ENCODE peak calls at places on chromosomes 13 and 19, in ten cellular contexts. L is uterus, A is right lobe of liver, M is GM23248, F is tibial artery, U is left ventricle myocardium inferior, I is IMR-90, Y is aorta, K is H9, X is pancreas. G is an unnamed sample.

GRCh38 chr13:47794963-47795362 is 206.1 kb downstream of the SUCLA2 start:
- DNase-seq in F (no peak), X (no peak), Y (no peak), K (no peak), I (peak; percentile 2), L (no peak), U (no peak), A (no peak), M (peak; percentile 51), G (no peak)

GRCh38 chr19:56476671-56477428 is at the start of gene ZNF667:
- DNase-seq in X (no peak), Y (peak; percentile 47), K (no peak), I (peak; percentile 59), A (no peak), F (no peak), M (peak; percentile 95), U (peak; percentile 18), L (no peak), G (no peak)

GRCh38 chr13:112970552-112971287 is 1.7 kb downstream of the MCF2L start:
- DNase-seq in I (no peak), M (no peak), U (no peak), X (peak; percentile 29), K (no peak), Y (no peak), L (no peak), A (no peak), F (no peak), G (no peak)

GRCh38 chr19:40921005-40921897 is 39.2 kb upstream of the CYP2A7 start:
- DNase-seq in Y (no peak), K (no peak), I (no peak), U (no peak), F (no peak), L (no peak), M (peak; percentile 4), A (peak; percentile 79), X (no peak), G (peak; percentile 88)

GRCh38 chr13:91323349-91323748 is 24.1 kb upstream of the MIR17HG start:
- DNase-seq in X (no peak), M (no peak), F (no peak), K (no peak), L (no peak), I (no peak), Y (no peak), U (no peak), A (no peak), G (no peak)

GRCh38 chr19:35295792-35296462 is 4.0 kb downstream of the MAG start:
- DNase-seq in X (no peak), A (no peak), U (no peak), L (no peak), F (no peak), M (no peak), I (no peak), K (peak; percentile 62), Y (no peak), G (no peak)

GRCh38 chr13:48782429-48782840 is 128.7 kb downstream of the CYSLTR2 start:
- DNase-seq in L (no peak), Y (no peak), A (peak; percentile 47), F (no peak), U (no peak), M (no peak), K (no peak), X (no peak), I (no peak), G (no peak)

GRCh38 chr13:110680852-110681251 is 25.1 kb downstream of the CARS2 start:
- DNase-seq in F (no peak), M (peak; percentile 51), L (no peak), K (peak; percentile 62), Y (no peak), A (no peak), X (no peak), U (no peak), I (no peak), G (no peak)

GRCh38 chr19:5948697-5949564 is 29.0 kb downstream of the RANBP3 start:
- DNase-seq in L (no peak), Y (no peak), I (no peak), X (no peak), U (no peak), K (no peak), A (no peak), F (no peak), M (no peak), G (no peak)

GRCh38 chr13:45055198-45055901 is 65.0 kb upstream of the GTF2F2 start:
- DNase-seq in X (no peak), F (no peak), U (no peak), Y (no peak), L (peak; percentile 42), K (no peak), M (peak; percentile 97), A (no peak), I (peak; percentile 93), G (no peak)

GRCh38 chr19:50450369-50451222 is 17.9 kb downstream of the MYBPC2 start:
- DNase-seq in M (no peak), F (no peak), A (no peak), K (no peak), I (no peak), U (no peak), X (no peak), Y (no peak), L (no peak), G (no peak)

GRCh38 chr19:15897026-15897737 is 692 bp downstream of the CYP4F2 start:
- DNase-seq in Y (no peak), L (no peak), K (no peak), I (no peak), M (no peak), F (no peak), X (no peak), U (no peak), A (peak; percentile 45), G (no peak)

DNA sequence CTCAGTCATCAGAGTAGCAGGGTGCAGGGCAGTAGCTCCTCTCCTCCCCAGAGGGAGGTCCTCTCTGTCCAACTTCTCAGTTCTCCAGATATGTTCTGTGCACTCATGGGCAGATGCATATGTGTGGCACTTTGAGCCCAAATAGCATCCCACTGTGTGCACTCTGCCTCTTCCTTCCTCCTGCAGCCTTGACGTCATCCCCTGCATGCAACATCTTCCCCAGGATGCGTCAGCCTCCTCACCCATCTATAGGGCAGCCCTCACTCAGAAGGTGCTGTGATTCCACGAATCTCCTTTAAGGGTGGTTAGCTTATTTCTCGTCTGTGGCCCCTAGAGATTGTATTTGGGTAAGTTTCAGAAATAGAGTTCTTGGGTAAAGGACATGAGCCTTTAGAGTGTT is 22.1 kb upstream of the CRTC1 start:
- DNase-seq in X (no peak), L (no peak), K (no peak), I (no peak), F (no peak), M (no peak), A (no peak), U (no peak), Y (no peak), G (no peak)
- H3K4me1 ChIP-seq in X (no peaks in the 10 kb centered on the region), L (no peaks in the 10 kb centered on the region), K (no peaks in the 10 kb centered on the region), I (peaks cover 41% of the 10 kb centered on the region), F (peaks cover 98% of the 10 kb centered on the region), M (no peaks in the 10 kb centered on the region), A (no peaks in the 10 kb centered on the region), U (peaks cover 63% of the 10 kb centered on the region), Y (no peaks in the 10 kb centered on the region), G (peaks cover 6% of the 10 kb centered on the region)

GRCh38 chr13:54194233-54195024 is 1165.8 kb downstream of the OLFM4 start:
- DNase-seq in M (no peak), X (no peak), I (no peak), A (no peak), L (no peak), Y (no peak), K (no peak), F (no peak), U (no peak), G (no peak)
- H3K27ac ChIP-seq in M (no peak overlapping the region), X (no peak overlapping the region), I (no peak overlapping the region), A (no peak overlapping the region), L (no peak overlapping the region), Y (no peak overlapping the region), K (no peak overlapping the region), F (no peak overlapping the region), U (no peak overlapping the region), G (no peak overlapping the region)

GRCh38 chr19:55432355-55432959 is 10.6 kb downstream of the SHISA7 start:
- DNase-seq in I (no peak), A (no peak), X (no peak), K (no peak), U (no peak), M (peak; percentile 42), Y (no peak), L (no peak), F (no peak), G (no peak)
- H3K4me1 ChIP-seq in I (no peaks in the 10 kb centered on the region), A (no peaks in the 10 kb centered on the region), X (no peaks in the 10 kb centered on the region), K (no peaks in the 10 kb centered on the region), U (no peaks in the 10 kb centered on the region), M (no peaks in the 10 kb centered on the region), Y (no peaks in the 10 kb centered on the region), L (no peaks in the 10 kb centered on the region), F (peaks cover 5% of the 10 kb centered on the region), G (no peaks in the 10 kb centered on the region)

GRCh38 chr19:39351537-39352037 is 9.4 kb downstream of the SAMD4B start:
- DNase-seq in A (no peak), U (no peak), X (no peak), F (no peak), L (no peak), Y (peak; percentile 15), I (peak; percentile 28), K (no peak), M (peak; percentile 74), G (no peak)
- H3K27ac ChIP-seq in A (no peak overlapping the region), U (peak overlapping the region; percentile 42), X (no peak overlapping the region), F (no peak overlapping the region), L (no peak overlapping the region), Y (no peak overlapping the region), I (no peak overlapping the region), K (no peak overlapping the region), M (peak overlapping the region; percentile 75), G (no peak overlapping the region)

DNA sequence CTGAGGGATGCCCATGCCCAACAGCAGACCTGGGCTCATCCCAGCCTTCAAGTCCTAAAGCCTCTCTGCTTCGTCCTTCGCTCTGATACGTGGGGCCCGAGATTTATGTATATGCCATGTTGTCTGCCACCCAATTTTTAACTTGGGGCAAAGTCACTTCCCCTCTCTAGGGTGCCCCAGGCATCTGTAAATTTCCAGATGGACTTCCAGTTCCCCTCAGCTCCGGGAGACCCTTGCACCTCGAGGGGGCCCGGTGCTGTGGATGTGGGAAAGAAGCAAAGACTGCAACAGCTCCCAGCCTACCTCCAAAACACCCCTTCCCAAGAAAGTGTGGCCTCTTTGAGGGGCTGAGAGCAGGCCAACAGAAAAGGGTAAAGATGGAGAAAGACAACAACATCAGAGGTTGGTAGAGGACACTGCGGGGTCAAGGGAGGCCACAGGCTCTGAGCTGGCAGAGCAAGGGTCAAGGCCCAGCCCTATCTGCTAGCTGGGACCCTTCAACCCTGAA is 97.4 kb downstream of the STK24 start:
- DNase-seq in I (no peak), X (no peak), F (no peak), Y (no peak), A (no peak), K (no peak), L (no peak), U (no peak), M (no peak), G (no peak)
- H3K4me1 ChIP-seq in I (peaks cover 37% of the 10 kb centered on the region), X (peaks cover 25% of the 10 kb centered on the region), F (peaks cover 46% of the 10 kb centered on the region), Y (peaks cover 3% of the 10 kb centered on the region), A (peaks cover 2% of the 10 kb centered on the region), K (peaks cover 15% of the 10 kb centered on the region), L (peaks cover 17% of the 10 kb centered on the region), U (peaks cover 97% of the 10 kb centered on the region), M (peaks cover 36% of the 10 kb centered on the region), G (peaks cover 28% of the 10 kb centered on the region)

G was measured in lung.